ENCODE peak calls at places on chromosomes 7 and 10, in ten cellular contexts. C is lower lobe of right lung; A is T follicular helper cell; E is EH; T is CD4-positive, CD25-positive, alpha-beta regulatory T cell; L is iPS-NIHi11; Q is head of caudate nucleus; K is nucleus accumbens; M is HEK293T; B is PC-9. R is an unnamed sample.
A peak's percentile ranks its signal among the peaks of the same experiment; 100 is the strongest.

GRCh38 chr10:97151307-97151914 is 34.3 kb downstream of the SLIT1 start:
- DNase-seq in C (no peak), A (no peak), E (no peak), T (no peak), L (no peak), Q (no peak), K (no peak), M (no peak), B (no peak), R (no peak)

GRCh38 chr10:16902606-16903005 is 85.4 kb upstream of the RSU1 start:
- DNase-seq in C (no peak), A (no peak), E (no peak), T (no peak), L (no peak), Q (no peak), K (no peak), M (no peak), B (no peak), R (no peak)

GRCh38 chr10:113410618-113411017 is 142.2 kb upstream of the HABP2 start:
- DNase-seq in C (no peak), A (no peak), E (no peak), T (no peak), L (no peak), Q (no peak), K (no peak), M (no peak), B (no peak), R (no peak)

GRCh38 chr10:131980757-131981428 is 830 bp downstream of the BNIP3 start:
- DNase-seq in C (no peak), A (no peak), E (peak; percentile 20), T (no peak), L (peak; percentile 63), Q (no peak), K (no peak), M (no peak), B (no peak), R (peak; percentile 77)

GRCh38 chr10:110395350-110396283 is 90.9 kb upstream of the SMNDC1 start:
- DNase-seq in C (no peak), A (no peak), E (peak; percentile 95), T (no peak), L (no peak), Q (no peak), K (no peak), M (no peak), B (peak; percentile 72), R (no peak)

GRCh38 chr10:22805304-22805703 is 90.9 kb upstream of the PIP4K2A start:
- DNase-seq in C (no peak), A (no peak), E (peak; percentile 84), T (no peak), L (no peak), Q (peak; percentile 87), K (peak; percentile 72), M (no peak), B (no peak), R (no peak)

GRCh38 chr7:143248781-143249354 is 14.4 kb upstream of the GSTK1 start:
- DNase-seq in C (no peak), A (no peak), E (peak; percentile 32), T (no peak), L (no peak), Q (no peak), K (no peak), M (no peak), B (peak; percentile 91), R (no peak)

GRCh38 chr7:25519962-25520562 is 291.8 kb upstream of the NPVF start:
- DNase-seq in C (no peak), A (no peak), E (no peak), T (no peak), L (no peak), Q (no peak), K (no peak), M (no peak), B (no peak), R (no peak)

GRCh38 chr7:69358163-69358821 is 240.0 kb upstream of the AUTS2 start:
- DNase-seq in C (no peak), A (no peak), E (no peak), T (no peak), L (peak; percentile 24), Q (no peak), K (no peak), M (no peak), B (no peak), R (no peak)

GRCh38 chr10:123972481-123973401 is 81.1 kb upstream of the CPXM2 start:
- DNase-seq in C (no peak), A (no peak), E (no peak), T (no peak), L (peak; percentile 61), Q (no peak), K (no peak), M (no peak), B (no peak), R (no peak)

GRCh38 chr10:102297132-102297531 is 51.8 kb downstream of the GBF1 start:
- DNase-seq in C (no peak), A (no peak), E (no peak), T (no peak), L (no peak), Q (no peak), K (no peak), M (no peak), B (no peak), R (no peak)

GRCh38 chr10:49568235-49568634 is 29.3 kb upstream of the ERCC6 start:
- DNase-seq in C (no peak), A (no peak), E (peak; percentile 89), T (no peak), L (no peak), Q (no peak), K (no peak), M (no peak), B (no peak), R (no peak)

GRCh38 chr10:22837771-22838170 is 90.1 kb upstream of the ARMC3 start:
- DNase-seq in C (no peak), A (no peak), E (no peak), T (no peak), L (no peak), Q (no peak), K (no peak), M (no peak), B (no peak), R (no peak)

R was measured in posterior vena cava.